ENCODE peak calls at places on chromosome 18, in six cellular contexts. E, B, X, G, H and C are unnamed samples.

GRCh38 chr18:48408727-48409590 is at the start of gene ZBTB7C:
- DNase-seq in E (no peak), B (peak), X (peak), G (peak), H (peak), C (no peak)

GRCh38 chr18:69996417-69996816 is 48.7 kb upstream of the CD226 start:
- DNase-seq in E (no peak), B (no peak), X (no peak), G (no peak), H (no peak), C (no peak)

GRCh38 chr18:27540126-27540525 is 355.0 kb upstream of the CHST9 start:
- DNase-seq in E (no peak), B (no peak), X (no peak), G (no peak), H (peak), C (no peak)

GRCh38 chr18:48530399-48531081 is 8.3 kb upstream of the CTIF start:
- DNase-seq in E (no peak), B (no peak), X (no peak), G (no peak), H (no peak), C (peak)

GRCh38 chr18:42641996-42642395 is 473.5 kb downstream of the RIT2 start:
- DNase-seq in E (no peak), B (no peak), X (no peak), G (no peak), H (no peak), C (no peak)

GRCh38 chr18:56148373-56148772 is 490.0 kb downstream of the TXNL1 start:
- DNase-seq in E (peak), B (no peak), X (no peak), G (peak), H (no peak), C (no peak)

GRCh38 chr18:79644006-79644665 is 35.5 kb upstream of the CTDP1 start:
- DNase-seq in E (peak), B (peak), X (peak), G (peak), H (peak), C (peak)

GRCh38 chr18:43772907-43773306 is 495.6 kb upstream of the SYT4 start:
- DNase-seq in E (no peak), B (no peak), X (no peak), G (peak), H (no peak), C (no peak)

GRCh38 chr18:35506024-35506712 is 8.4 kb upstream of the INO80C start:
- DNase-seq in E (no peak), B (no peak), X (no peak), G (peak), H (no peak), C (no peak)

GRCh38 chr18:79010802-79011201 is 31.2 kb downstream of the SALL3 start:
- DNase-seq in E (no peak), B (no peak), X (no peak), G (no peak), H (no peak), C (no peak)

GRCh38 chr18:41906528-41907256 is 48.3 kb upstream of the PIK3C3 start:
- DNase-seq in E (peak), B (no peak), X (no peak), G (peak), H (peak), C (no peak)

GRCh38 chr18:34223164-34223892 is 1.4 kb downstream of the NOL4 start:
- DNase-seq in E (no peak), B (no peak), X (peak), G (no peak), H (no peak), C (peak)

GRCh38 chr18:46497129-46497528 is 159.9 kb downstream of the LOXHD1 start:
- DNase-seq in E (no peak), B (peak), X (peak), G (peak), H (peak), C (peak)

GRCh38 chr18:50030146-50030545 is 164.8 kb downstream of the MYO5B start:
- DNase-seq in E (no peak), B (no peak), X (no peak), G (no peak), H (no peak), C (no peak)

GRCh38 chr18:62524443-62525200 is 1.8 kb downstream of the ZCCHC2 start:
- DNase-seq in E (peak), B (peak), X (peak), G (peak), H (no peak), C (peak)

GRCh38 chr18:74186661-74187060 is 38.3 kb downstream of the TIMM21 start:
- DNase-seq in E (no peak), B (no peak), X (no peak), G (no peak), H (no peak), C (no peak)
- H3K23ac ChIP-seq in E (no peak), B (no peak), X (no peak), G (no peak), H (no peak), C (no peak)

GRCh38 chr18:31493171-31493570 is 4.8 kb upstream of the DSG2 start:
- DNase-seq in E (no peak), B (no peak), X (no peak), G (no peak), H (no peak), C (no peak)
- H3K23ac ChIP-seq in E (no peak), B (no peak), X (no peak), G (no peak), H (no peak), C (no peak)

GRCh38 chr18:76821356-76821874 is 942 bp upstream of the ZNF236 start:
- DNase-seq in E (no peak), B (no peak), X (no peak), G (no peak), H (no peak), C (no peak)
- H3K23ac ChIP-seq in E (peak), B (no peak), X (no peak), G (peak), H (peak), C (no peak)

DNA sequence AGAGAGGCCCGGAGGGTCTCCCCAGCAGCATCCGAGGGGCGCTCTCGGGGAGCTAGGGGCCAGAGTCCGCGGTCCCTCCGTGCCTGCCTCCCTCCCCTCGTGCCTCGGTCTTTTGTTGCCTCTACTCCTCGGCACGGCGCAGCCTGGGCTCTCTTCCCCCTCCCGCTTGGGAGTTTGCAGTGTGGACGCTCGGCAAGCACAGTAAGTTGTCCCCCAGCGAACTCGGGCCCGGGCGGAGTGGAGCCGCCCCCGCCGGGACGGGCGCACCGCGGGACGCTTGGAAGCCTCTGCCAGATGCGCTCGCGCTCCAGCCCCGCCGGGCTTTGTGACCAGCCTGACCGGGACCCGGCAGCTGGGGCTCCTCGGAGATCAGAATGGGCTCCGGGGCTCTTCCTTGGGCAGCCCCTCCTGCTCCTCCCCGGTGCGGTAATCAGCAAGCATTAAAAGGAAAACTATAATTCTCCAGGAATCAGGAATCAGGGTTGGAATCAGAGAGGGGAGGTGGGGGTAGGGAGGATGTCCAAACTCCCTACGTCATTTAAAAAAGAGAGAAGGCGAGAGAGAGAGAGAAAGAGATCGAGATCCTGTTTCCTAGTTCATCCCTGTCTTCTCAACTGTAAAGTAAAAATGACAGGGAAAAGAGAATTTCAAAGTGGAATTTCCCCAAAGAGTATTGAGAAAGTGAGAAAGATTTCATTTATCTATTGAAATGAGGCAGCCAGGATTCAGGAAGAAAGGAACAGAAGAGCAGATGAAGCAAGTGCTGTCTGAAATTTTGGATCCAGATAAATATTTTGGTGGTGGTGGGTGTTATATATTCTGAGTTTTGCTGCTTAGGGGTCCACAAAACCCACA is 791 bp upstream of the TMEM200C start:
- DNase-seq in E (peak), B (no peak), X (peak), G (peak), H (peak), C (peak)
- H3K23ac ChIP-seq in E (peak), B (no peak), X (no peak), G (peak), H (no peak), C (no peak)

GRCh38 chr18:9708882-9709877 is 1.1 kb downstream of the RAB31 start:
- DNase-seq in E (no peak), B (peak), X (no peak), G (peak), H (no peak), C (peak)
- H3K23ac ChIP-seq in E (peak), B (no peak), X (no peak), G (peak), H (no peak), C (no peak)

GRCh38 chr18:12278765-12279682 is 24.9 kb downstream of the CIDEA start:
- DNase-seq in E (peak), B (peak), X (peak), G (peak), H (peak), C (peak)

GRCh38 chr18:12281861-12282260 is 26.2 kb upstream of the TUBB6 start:
- DNase-seq in E (no peak), B (peak), X (no peak), G (no peak), H (no peak), C (no peak)

GRCh38 chr18:12278153-12278764 is 24.1 kb downstream of the CIDEA start:
- DNase-seq in E (peak), B (no peak), X (no peak), G (no peak), H (no peak), C (peak)

GRCh38 chr18:12282436-12283039 is 25.5 kb upstream of the TUBB6 start:
- DNase-seq in E (peak), B (peak), X (no peak), G (peak), H (no peak), C (no peak)

GRCh38 chr18:12279781-12280531 is 25.8 kb downstream of the CIDEA start:
- DNase-seq in E (no peak), B (no peak), X (no peak), G (no peak), H (no peak), C (no peak)
- H3K23ac ChIP-seq in E (peak), B (no peak), X (no peak), G (no peak), H (no peak), C (no peak)

GRCh38 chr18:57428221-57429150 is 6.7 kb upstream of the ONECUT2 start:
- DNase-seq in E (no peak), B (no peak), X (peak), G (no peak), H (peak), C (no peak)

GRCh38 chr18:57425096-57425495 is 10.1 kb upstream of the ONECUT2 start:
- DNase-seq in E (no peak), B (no peak), X (no peak), G (no peak), H (no peak), C (no peak)

GRCh38 chr18:57426187-57426586 is 9.0 kb upstream of the ONECUT2 start:
- DNase-seq in E (no peak), B (no peak), X (no peak), G (no peak), H (no peak), C (no peak)

GRCh38 chr18:57429607-57430165 is 5.5 kb upstream of the ONECUT2 start:
- DNase-seq in E (no peak), B (no peak), X (no peak), G (no peak), H (peak), C (no peak)

DNA sequence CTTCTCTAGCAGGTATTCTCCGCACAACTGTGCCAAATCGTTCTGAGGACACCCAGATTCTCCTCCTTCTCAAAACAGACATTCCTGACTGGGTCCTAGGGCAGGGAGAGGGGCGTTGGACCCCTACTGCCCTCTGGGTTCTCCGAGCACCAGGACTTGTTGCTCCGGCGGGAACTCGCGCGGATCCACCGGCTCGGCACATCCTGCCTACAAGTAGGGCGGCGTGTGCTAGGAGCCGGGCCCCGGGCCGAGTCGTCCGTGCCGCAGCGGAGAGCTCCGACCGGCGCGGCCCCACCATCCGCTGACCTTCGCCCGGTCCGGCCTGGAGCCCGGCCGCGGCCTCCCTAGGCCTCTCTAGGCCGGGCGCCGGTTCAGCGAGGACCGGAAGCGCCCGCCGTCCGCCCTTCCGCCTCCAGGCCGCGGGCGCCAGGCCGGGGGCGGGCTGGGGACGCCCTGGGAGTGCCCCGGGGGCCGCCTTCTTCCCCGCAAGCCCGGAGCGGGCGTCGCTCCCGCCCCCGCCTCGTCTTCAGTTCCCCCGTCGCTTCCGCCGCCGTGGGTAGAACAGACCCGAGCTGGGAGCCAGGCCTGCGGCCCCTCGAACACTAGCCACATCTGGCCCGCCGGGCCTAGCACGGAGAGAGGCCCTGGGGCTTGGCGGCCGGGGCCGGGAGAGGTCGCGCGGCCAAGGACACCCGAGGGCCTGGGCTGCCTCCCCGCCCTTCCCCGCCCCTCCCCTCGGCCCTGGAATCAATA is 7.6 kb upstream of the ONECUT2 start:
- DNase-seq in E (no peak), B (no peak), X (peak), G (no peak), H (peak), C (peak)
- H3K23ac ChIP-seq in E (no peak), B (no peak), X (no peak), G (no peak), H (no peak), C (no peak)

GRCh38 chr18:59246796-59247195 is 26.5 kb downstream of the RAX start:
- DNase-seq in E (no peak), B (no peak), X (no peak), G (no peak), H (no peak), C (no peak)
- H3K23ac ChIP-seq in E (no peak), B (no peak), X (no peak), G (no peak), H (no peak), C (no peak)